ENCODE peak calls at places on chromosomes 12 and 14, in seven cellular contexts. L is fibroblast of pulmonary artery, R is GM12864, M is Peyer's patch, Y is astrocyte of the spinal cord, A is foreskin fibroblast, C is adipocyte. N is an unnamed sample.

GRCh38 chr12:89382366-89382765 is 30.1 kb upstream of the DUSP6 start:
- DNase-seq in M (no peak), L (no peak), C (no peak), R (no peak), A (no peak), Y (no peak), N (no peak)

GRCh38 chr14:22303589-22304195 is 285.3 kb downstream of the DAD1 start:
- DNase-seq in C (peak), L (peak), Y (peak), R (no peak), M (no peak), A (peak), N (peak)

GRCh38 chr12:111361073-111361716 is 7.7 kb downstream of the PHETA1 start:
- DNase-seq in R (no peak), M (no peak), C (no peak), Y (no peak), L (no peak), A (no peak), N (no peak)

GRCh38 chr12:40907115-40907521 is 214.9 kb downstream of the CNTN1 start:
- DNase-seq in Y (peak), C (peak), R (peak), A (peak), L (no peak), M (no peak), N (peak)

GRCh38 chr12:103313894-103314293 is 181.9 kb downstream of the C12orf42 start:
- DNase-seq in M (no peak), Y (no peak), L (no peak), A (no peak), R (no peak), C (no peak), N (no peak)

GRCh38 chr12:4134434-4134762 is 139.2 kb upstream of the CCND2 start:
- DNase-seq in C (no peak), R (no peak), L (no peak), M (no peak), Y (no peak), A (no peak), N (no peak)

GRCh38 chr12:30823140-30823669 is 68.5 kb upstream of the CAPRIN2 start:
- DNase-seq in L (no peak), A (no peak), C (no peak), R (no peak), Y (no peak), M (peak), N (peak)

GRCh38 chr12:123037791-123038190 is 57.3 kb downstream of the ARL6IP4 start:
- DNase-seq in A (no peak), Y (no peak), C (no peak), M (peak), L (no peak), R (no peak), N (no peak)

GRCh38 chr12:57151741-57152407 is 4.5 kb upstream of the LRP1-AS start:
- DNase-seq in L (peak), R (no peak), A (peak), C (peak), Y (peak), M (no peak), N (peak)

GRCh38 chr12:131272415-131272814 is 318.7 kb downstream of the ADGRD1 start:
- DNase-seq in Y (no peak), R (no peak), L (no peak), A (no peak), M (no peak), C (no peak), N (no peak)

GRCh38 chr12:94074970-94075695 is 73.2 kb upstream of the PLXNC1 start:
- DNase-seq in M (no peak), Y (peak), A (peak), R (no peak), C (peak), L (peak), N (peak)

GRCh38 chr12:123104809-123105208 is 46.1 kb downstream of the PITPNM2 start:
- DNase-seq in Y (no peak), L (no peak), A (no peak), C (no peak), M (no peak), R (no peak), N (no peak)

GRCh38 chr14:75125617-75126016 is 1.2 kb downstream of the NEK9 start:
- DNase-seq in M (no peak), R (no peak), A (peak), Y (peak), L (peak), C (peak), N (peak)

GRCh38 chr14:104972301-104973211 is 5.6 kb downstream of the AHNAK2 start:
- DNase-seq in A (peak), Y (peak), M (peak), C (no peak), L (no peak), R (no peak), N (peak)

GRCh38 chr14:23537351-23538048 is 14.1 kb downstream of the ZFHX2 start:
- DNase-seq in L (no peak), R (no peak), C (no peak), Y (no peak), M (no peak), A (peak), N (peak)

GRCh38 chr14:64701660-64702059 is 2.6 kb upstream of the PLEKHG3 start:
- DNase-seq in M (no peak), A (no peak), L (no peak), R (no peak), C (no peak), Y (no peak), N (no peak)

GRCh38 chr12:10409387-10409786 is at the start of gene KLRC4:
- DNase-seq in Y (peak), R (no peak), C (peak), A (peak), L (peak), M (no peak), N (no peak)

GRCh38 chr14:55707365-55707804 is 127.4 kb downstream of the KTN1 start:
- DNase-seq in Y (peak), M (no peak), C (peak), L (peak), A (peak), R (no peak), N (peak)

GRCh38 chr12:15629761-15630160 is 159.4 kb downstream of the EPS8 start:
- DNase-seq in Y (peak), C (peak), R (no peak), L (peak), A (peak), M (no peak), N (peak)

DNA sequence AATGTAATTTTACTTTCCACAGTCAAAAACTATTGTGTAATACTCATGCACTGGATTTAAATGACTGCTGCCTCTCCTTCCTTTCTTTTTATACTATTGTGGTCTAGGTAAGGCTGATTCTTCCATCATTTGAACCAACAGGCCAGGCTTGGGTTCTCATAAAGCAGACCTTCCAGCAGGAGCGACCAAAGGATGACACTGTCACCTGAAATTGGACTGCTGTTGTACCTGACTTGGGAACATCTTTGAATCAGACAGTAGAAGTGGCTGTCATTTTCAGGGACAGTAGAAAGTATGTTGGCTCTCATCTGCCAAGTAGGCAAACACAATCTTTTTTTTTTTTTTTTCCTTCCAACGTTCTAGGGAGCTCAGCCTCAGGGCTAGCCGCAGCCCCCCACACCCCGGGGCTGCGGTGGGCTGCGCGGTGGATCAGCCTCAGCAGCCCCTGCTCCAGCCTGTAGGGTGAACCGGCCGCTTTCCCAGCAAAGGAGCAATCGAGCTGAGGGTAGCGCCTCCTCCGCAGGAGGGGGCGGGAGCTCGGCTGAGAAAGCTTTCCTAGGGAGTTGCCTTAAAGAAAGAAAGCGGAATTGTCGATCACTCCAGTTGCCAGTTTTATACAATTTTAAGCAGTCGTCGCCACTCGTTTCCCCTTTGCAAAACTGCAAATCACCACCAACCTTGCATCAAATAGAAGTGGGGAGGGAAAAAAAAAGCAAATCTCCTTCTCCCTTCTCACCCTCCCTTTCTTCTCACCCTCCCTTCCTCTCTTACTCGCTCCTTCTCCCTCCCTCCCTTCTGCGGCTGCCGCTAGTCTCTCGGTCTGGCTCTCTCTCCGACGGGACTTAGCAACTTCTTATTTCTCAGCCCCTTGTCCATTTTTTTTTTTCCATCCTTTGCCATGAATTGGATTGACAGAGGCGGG is at the start of gene PDE3A:
- DNase-seq in M (peak), A (peak), R (no peak), L (peak), C (peak), Y (peak), N (peak)
- H3K4me3 ChIP-seq in M (peak), A (peak), R (no peak), L (peak), C (peak), Y (peak), N (peak)

GRCh38 chr12:53975019-53975815 is 463 bp upstream of the HOTAIR start:
- DNase-seq in C (no peak), L (no peak), M (no peak), R (no peak), A (peak), Y (no peak), N (no peak)
- H3K4me3 ChIP-seq in C (peak), L (no peak), M (peak), R (no peak), A (peak), Y (no peak), N (no peak)

GRCh38 chr14:52789118-52789517 is 2.3 kb downstream of the GNPNAT1 start:
- DNase-seq in M (no peak), Y (no peak), R (no peak), C (no peak), L (no peak), A (no peak), N (peak)
- H3K4me3 ChIP-seq in M (no peak), Y (peak), R (no peak), C (peak), L (peak), A (no peak), N (peak)

GRCh38 chr14:81525129-81525528 is 8.5 kb downstream of the SEL1L start:
- DNase-seq in Y (no peak), A (no peak), C (no peak), R (no peak), M (no peak), L (no peak), N (no peak)

GRCh38 chr14:81519200-81519998 is 14.3 kb downstream of the SEL1L start:
- DNase-seq in L (peak), Y (no peak), M (no peak), C (peak), A (peak), R (no peak), N (no peak)

GRCh38 chr14:81523616-81524015 is 10.0 kb downstream of the SEL1L start:
- DNase-seq in C (no peak), L (no peak), M (no peak), R (no peak), A (no peak), Y (no peak), N (no peak)

GRCh38 chr14:81521356-81521755 is 12.3 kb downstream of the SEL1L start:
- DNase-seq in L (peak), Y (no peak), R (no peak), M (no peak), C (no peak), A (no peak), N (no peak)

DNA sequence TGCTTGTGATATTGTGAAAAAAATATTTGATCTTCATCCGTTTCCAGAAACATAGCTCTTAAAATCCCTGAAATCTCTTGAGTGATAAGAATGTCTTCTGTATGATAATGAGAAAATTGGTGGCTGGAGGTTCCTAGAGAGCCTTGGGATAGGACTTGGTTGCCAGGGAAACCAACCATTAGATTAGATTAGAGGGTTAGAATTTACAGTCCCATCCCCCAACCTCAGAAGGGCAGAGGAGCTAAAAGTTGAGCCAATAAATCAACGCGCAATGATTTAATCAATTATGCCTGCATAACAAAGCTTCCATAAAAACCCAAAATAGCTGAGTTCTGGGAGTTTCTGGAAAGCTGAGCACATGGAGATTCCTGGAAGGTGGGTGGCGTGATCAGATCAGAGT is 10.6 kb downstream of the SEL1L start:
- DNase-seq in A (no peak), M (no peak), C (no peak), L (no peak), R (no peak), Y (no peak), N (no peak)
- H3K4me3 ChIP-seq in A (no peak), M (no peak), C (no peak), L (no peak), R (no peak), Y (no peak), N (no peak)